ENCODE peak calls at places on chromosomes 4 and X, in four cellular contexts. K, X, F and T are unnamed samples.
A peak's percentile ranks its signal among the peaks of the same experiment; 100 is the strongest.

GRCh38 chr4:52713456-52713937 is 37.7 kb downstream of the ERVMER34-1 start:
- DNase-seq in K (no peak), F (no peak), X (no peak), T (no peak)

GRCh38 chrX:46849933-46850332 is 13.1 kb downstream of the RP2 start:
- DNase-seq in X (no peak), F (no peak), K (no peak), T (peak; percentile 66)

GRCh38 chrX:136711147-136711546 is 63.2 kb downstream of the CD40LG start:
- DNase-seq in F (no peak), K (no peak), X (no peak), T (peak; percentile 25)

GRCh38 chr4:109434007-109434792 is 585 bp downstream of the SEC24B start:
- DNase-seq in F (peak; percentile 25), X (peak; percentile 22), K (no peak), T (peak; percentile 19)

GRCh38 chr4:33566649-33567048 is 2677.7 kb downstream of the ARAP2 start:
- DNase-seq in F (no peak), X (no peak), K (no peak), T (no peak)

GRCh38 chr4:124753941-124754581 is 41.5 kb upstream of the ANKRD50 start:
- DNase-seq in X (no peak), K (no peak), F (no peak), T (no peak)

GRCh38 chrX:104679175-104679574 is 113.2 kb downstream of the IL1RAPL2 start:
- DNase-seq in K (no peak), F (no peak), X (no peak), T (peak; percentile 20)

GRCh38 chr4:32022071-32022470 is 1301.9 kb downstream of the PCDH7 start:
- DNase-seq in F (no peak), K (no peak), X (no peak), T (no peak)

GRCh38 chrX:18557879-18558278 is 114.0 kb downstream of the RS1 start:
- DNase-seq in K (no peak), F (no peak), X (no peak), T (no peak)

GRCh38 chr4:6688879-6689505 is 4.7 kb upstream of the S100P start:
- DNase-seq in X (peak; percentile 83), K (peak; percentile 59), F (peak; percentile 57), T (peak; percentile 96)

GRCh38 chr4:18840499-18840898 is 818.9 kb upstream of the LCORL start:
- DNase-seq in X (no peak), K (no peak), F (no peak), T (peak; percentile 15)

GRCh38 chr4:182555997-182556418 is 312.8 kb downstream of the TENM3 start:
- DNase-seq in K (no peak), F (no peak), X (no peak), T (peak; percentile 56)

GRCh38 chr4:152950402-152951274 is 14.5 kb downstream of the FHDC1 start:
- DNase-seq in K (no peak), X (no peak), F (no peak), T (no peak)

GRCh38 chr4:76634239-76634638 is 199.2 kb downstream of the SHROOM3 start:
- DNase-seq in X (no peak), K (no peak), F (no peak), T (peak; percentile 57)

GRCh38 chrX:153643431-153644351 is 3.3 kb upstream of the DUSP9 start:
- DNase-seq in F (no peak), X (no peak), K (no peak), T (no peak)

GRCh38 chr4:159108124-159108523 is 5.2 kb downstream of the RAPGEF2 start:
- DNase-seq in F (no peak), K (no peak), X (no peak), T (no peak)

GRCh38 chr4:101527186-101527585 is 179.9 kb upstream of the PPP3CA start:
- DNase-seq in K (peak; percentile 8), F (no peak), X (peak; percentile 42), T (peak; percentile 3)

GRCh38 chr4:94341468-94341867 is 1.2 kb downstream of the HPGDS start:
- DNase-seq in F (no peak), X (no peak), K (no peak), T (no peak)

GRCh38 chrX:14616876-14617275 is 87.5 kb downstream of the GLRA2 start:
- DNase-seq in X (no peak), F (peak; percentile 11), K (no peak), T (no peak)

GRCh38 chrX:16671005-16671404 is 21.0 kb downstream of the S100G start:
- DNase-seq in K (peak; percentile 3), X (peak; percentile 35), F (no peak), T (peak; percentile 42)

GRCh38 chrX:107565916-107566602 is 62.3 kb upstream of the PRPS1 start:
- DNase-seq in K (no peak), X (no peak), F (peak; percentile 11), T (peak; percentile 60)

GRCh38 chr4:38075370-38076152 is 115.4 kb downstream of the PTTG2 start:
- DNase-seq in F (no peak), X (no peak), K (no peak), T (peak; percentile 69)

GRCh38 chr4:173698557-173699262 is 168.7 kb upstream of the HAND2 start:
- DNase-seq in X (no peak), K (no peak), F (no peak), T (no peak)

GRCh38 chr4:186587416-186588018 is 32.1 kb upstream of the MTNR1A start:
- DNase-seq in F (peak; percentile 68), K (peak; percentile 32), X (peak; percentile 49), T (peak; percentile 41)

GRCh38 chr4:89755210-89755609 is 81.8 kb downstream of the SNCA start:
- DNase-seq in F (no peak), K (no peak), X (no peak), T (peak; percentile 5)

GRCh38 chr4:8200302-8200975 is 1.3 kb downstream of the SH3TC1 start:
- DNase-seq in K (no peak), X (peak; percentile 55), F (peak; percentile 56), T (peak; percentile 53)

GRCh38 chrX:121579016-121579760 is 531.8 kb downstream of the GLUD2 start:
- DNase-seq in X (no peak), F (peak; percentile 27), K (no peak), T (peak; percentile 5)

GRCh38 chr4:149409186-149410056 is 406.2 kb downstream of the IQCM start:
- DNase-seq in F (no peak), K (no peak), X (no peak), T (peak; percentile 94)

GRCh38 chrX:14235004-14235403 is 205.3 kb upstream of the GEMIN8 start:
- DNase-seq in K (no peak), X (no peak), F (no peak), T (no peak)